ENCODE peak calls at places on chromosomes 3 and 15, in five cellular contexts. F, P, D, J and H are unnamed samples.

GRCh38 chr15:49044761-49045571 is 1.3 kb downstream of the SECISBP2L start:
- DNase-seq in D (no peak), P (peak; percentile 1), F (no peak), J (no peak), H (peak; percentile 13)

GRCh38 chr3:16801223-16801622 is 83.5 kb upstream of the PLCL2 start:
- DNase-seq in P (no peak), J (no peak), D (no peak), F (no peak), H (no peak)

GRCh38 chr3:187736418-187736871 is 8.8 kb downstream of the BCL6 start:
- DNase-seq in J (no peak), F (no peak), D (peak; percentile 97), P (peak; percentile 74), H (peak; percentile 91)

GRCh38 chr3:134937256-134938023 is 142.4 kb downstream of the EPHB1 start:
- DNase-seq in F (peak; percentile 94), D (no peak), J (peak; percentile 78), P (no peak), H (peak; percentile 87)

GRCh38 chr15:65384895-65385867 is 7.4 kb upstream of the IGDCC3 start:
- DNase-seq in P (peak; percentile 69), J (peak; percentile 94), D (peak; percentile 91), F (peak; percentile 91), H (peak; percentile 97)

GRCh38 chr3:124092811-124093210 is 100.9 kb upstream of the ROPN1 start:
- DNase-seq in F (no peak), D (no peak), J (no peak), P (peak; percentile 15), H (peak; percentile 21)

GRCh38 chr3:11465744-11466611 is 177.7 kb downstream of the VGLL4 start:
- DNase-seq in D (peak; percentile 36), J (no peak), F (no peak), P (peak; percentile 68), H (no peak)

GRCh38 chr15:85624241-85624855 is 170.4 kb downstream of the KLHL25 start:
- DNase-seq in P (no peak), J (no peak), D (peak; percentile 62), F (no peak), H (no peak)

GRCh38 chr3:195012100-195012499 is 258.9 kb downstream of the XXYLT1 start:
- DNase-seq in F (no peak), D (no peak), J (no peak), P (no peak), H (no peak)

GRCh38 chr3:159322322-159322939 is 520.6 kb downstream of the MFSD1 start:
- DNase-seq in D (peak; percentile 9), F (peak; percentile 53), J (peak; percentile 92), P (peak; percentile 20), H (peak; percentile 67)

GRCh38 chr15:95284933-95285401 is 1045.5 kb upstream of the NR2F2 start:
- DNase-seq in J (no peak), D (peak; percentile 76), F (peak; percentile 51), P (peak; percentile 70), H (peak; percentile 48)

GRCh38 chr3:66363133-66363532 is 137.7 kb downstream of the LRIG1 start:
- DNase-seq in F (no peak), D (peak; percentile 56), J (no peak), P (peak; percentile 22), H (peak; percentile 18)
- H2BK15ac ChIP-seq in F (no peak overlapping the region), D (no peak overlapping the region), J (no peak overlapping the region), P (peak overlapping the region; percentile 6), H (no peak overlapping the region)

DNA sequence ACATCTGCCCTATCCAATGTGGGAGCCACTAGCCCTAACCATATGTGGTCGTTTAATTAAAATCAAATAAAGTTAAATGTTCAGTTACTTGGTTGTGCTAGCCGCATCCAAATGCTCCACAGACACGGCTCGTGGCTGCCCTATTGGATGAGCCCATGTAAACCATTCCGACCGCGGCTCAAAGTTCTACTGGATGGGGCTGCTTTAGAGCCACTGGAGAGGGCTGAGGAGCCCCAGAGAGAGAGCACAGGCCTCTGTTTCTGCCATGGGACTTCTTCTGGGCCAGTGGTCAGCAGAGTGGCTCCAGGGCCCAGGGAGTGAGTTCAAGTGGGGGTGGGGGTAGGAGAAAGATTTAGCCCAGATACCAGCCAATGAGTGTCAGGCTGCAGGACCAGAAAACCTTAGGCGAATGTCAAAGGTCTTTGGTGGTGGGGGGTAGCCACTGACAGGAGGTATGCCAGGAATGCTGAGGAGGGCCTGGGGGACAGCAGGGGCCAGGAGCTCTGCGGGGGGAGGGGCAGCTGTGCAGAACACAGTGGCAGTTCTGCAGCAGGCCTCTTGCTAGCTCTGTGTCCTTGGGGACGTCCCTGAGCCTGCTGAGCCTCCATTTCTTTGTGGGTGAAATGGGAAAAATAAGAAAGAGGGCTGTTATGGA is 30.1 kb downstream of the SPSB4 start:
- DNase-seq in J (no peak), D (no peak), F (peak; percentile 79), P (no peak), H (peak; percentile 93)
- H3K79me1 ChIP-seq in J (peaks cover 18% of the 10 kb centered on the region), D (no peaks in the 10 kb centered on the region), F (peaks cover 10% of the 10 kb centered on the region), P (no peaks in the 10 kb centered on the region), H (peaks cover 8% of the 10 kb centered on the region)

GRCh38 chr3:45145223-45145622 is 955 bp downstream of the CDCP1 start:
- DNase-seq in J (no peak), F (no peak), P (no peak), D (no peak), H (peak; percentile 34)
- H3K4me3 ChIP-seq in J (peak overlapping the region; percentile 90), F (peak overlapping the region; percentile 76), P (peak overlapping the region; percentile 46), D (peak overlapping the region; percentile 89), H (peak overlapping the region; percentile 70)

GRCh38 chr15:44295909-44296420 is 7.4 kb downstream of the GOLM2 start:
- DNase-seq in D (no peak), J (no peak), F (no peak), P (peak; percentile 45), H (no peak)
- H2BK15ac ChIP-seq in D (no peak overlapping the region), J (peak overlapping the region; percentile 72), F (no peak overlapping the region), P (no peak overlapping the region), H (no peak overlapping the region)

GRCh38 chr15:62848631-62849050 is 193.9 kb upstream of the TPM1 start:
- DNase-seq in J (peak; percentile 41), F (no peak), P (peak; percentile 48), D (peak; percentile 43), H (peak; percentile 36)

GRCh38 chr15:62849316-62850129 is 193.0 kb upstream of the TPM1 start:
- DNase-seq in D (peak; percentile 7), P (no peak), J (no peak), F (no peak), H (peak; percentile 17)

GRCh38 chr15:62846131-62846804 is 196.3 kb upstream of the TPM1 start:
- DNase-seq in D (no peak), F (no peak), P (no peak), J (peak; percentile 41), H (no peak)

GRCh38 chr15:62846805-62847481 is 195.6 kb upstream of the TPM1 start:
- DNase-seq in D (no peak), P (no peak), F (no peak), J (peak; percentile 34), H (no peak)

DNA sequence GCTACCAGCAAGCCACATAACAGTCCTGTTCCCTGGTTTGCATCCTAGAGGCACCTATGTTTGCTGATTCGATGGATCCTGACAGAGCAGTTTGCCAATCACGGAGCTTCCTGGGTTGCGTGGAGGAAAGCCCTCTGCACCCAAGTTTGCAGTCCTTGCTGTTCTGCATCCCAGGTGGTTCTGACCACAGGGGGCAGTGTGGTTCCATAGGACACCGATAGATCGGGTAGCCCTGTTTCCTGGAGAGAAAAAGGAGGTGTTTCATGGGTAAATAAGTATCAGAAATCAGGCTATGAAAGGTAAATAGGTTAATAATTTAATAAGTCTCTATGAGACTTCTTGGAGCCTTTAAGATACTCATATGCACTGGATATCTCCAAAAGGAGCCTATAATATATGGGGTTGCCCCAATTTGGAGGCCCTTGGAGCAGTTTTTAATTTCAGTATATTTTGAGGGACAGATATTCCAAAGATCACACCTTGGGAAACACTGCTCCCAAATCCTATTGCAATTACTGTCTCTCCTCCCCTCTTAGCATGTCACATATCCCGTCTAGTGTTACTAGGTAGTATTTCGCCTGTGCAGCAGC is 194.6 kb upstream of the TPM1 start:
- DNase-seq in P (peak; percentile 54), J (peak; percentile 87), D (peak; percentile 54), F (peak; percentile 32), H (peak; percentile 71)
- H3K79me1 ChIP-seq in P (no peaks in the 10 kb centered on the region), J (no peaks in the 10 kb centered on the region), D (peaks cover 5% of the 10 kb centered on the region), F (no peaks in the 10 kb centered on the region), H (no peaks in the 10 kb centered on the region)

DNA sequence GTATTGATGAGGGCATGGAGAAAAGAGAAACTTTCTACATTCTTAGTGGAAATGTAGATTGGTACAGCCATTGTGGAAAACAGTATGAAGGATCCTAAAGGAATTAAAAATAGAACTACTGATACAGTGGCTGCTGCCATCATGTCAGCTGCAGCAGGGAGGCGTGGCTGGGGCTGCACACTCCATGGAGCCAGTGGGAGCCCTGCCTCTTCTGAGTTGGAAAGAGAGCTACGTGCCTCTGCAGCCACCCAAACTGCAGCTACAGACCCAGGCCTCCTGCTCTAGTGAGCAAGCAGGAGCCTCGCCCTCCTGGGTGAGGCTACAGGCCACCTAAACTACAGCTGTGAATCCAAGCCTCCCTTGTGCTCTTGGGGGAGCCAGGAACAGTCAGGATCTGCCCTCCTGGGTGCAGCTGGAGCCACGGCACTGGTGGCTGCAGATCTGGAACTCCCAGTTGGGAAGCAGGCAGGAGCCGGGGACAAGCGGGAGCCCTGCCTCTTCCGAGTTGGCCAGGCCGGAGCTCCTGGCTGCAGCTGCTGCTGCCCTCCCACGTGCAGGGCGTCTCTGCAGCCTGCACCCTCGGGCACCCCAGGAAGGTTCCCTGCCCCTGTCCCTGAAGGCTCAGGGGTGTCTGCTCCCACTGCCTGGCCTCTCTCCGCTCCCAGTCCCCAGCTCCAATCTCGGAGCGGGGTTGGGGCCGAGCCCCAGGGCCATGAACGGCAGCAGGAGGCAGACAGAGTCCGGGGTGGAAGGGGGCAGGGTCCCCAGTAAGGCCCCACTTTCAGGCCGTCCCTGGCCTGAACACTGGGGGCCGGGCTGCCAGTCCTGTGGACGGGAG is 64.5 kb downstream of the THBS1 start:
- DNase-seq in D (no peak), F (no peak), P (no peak), J (no peak), H (no peak)
- H3K4me3 ChIP-seq in D (no peak overlapping the region), F (no peak overlapping the region), P (no peak overlapping the region), J (no peak overlapping the region), H (no peak overlapping the region)